ENCODE peak calls at places on chromosomes 4 and X, in four cellular contexts. Z is HepG2, C is A549, I is HCT116. J is an unnamed sample.

GRCh38 chr4:53477038-53477565 is 99.7 kb downstream of the FIP1L1 start:
- DNase-seq in C (no peak), Z (peak), I (no peak), J (no peak)

GRCh38 chrX:46125139-46125538 is 420.1 kb downstream of the ZNF674 start:
- DNase-seq in I (no peak), Z (no peak), C (no peak), J (no peak)

GRCh38 chrX:80807606-80808159 is 2.0 kb downstream of the BRWD3 start:
- DNase-seq in I (no peak), C (peak), Z (no peak), J (peak)

GRCh38 chrX:54358424-54359211 is 772 bp upstream of the WNK3 start:
- DNase-seq in C (no peak), Z (no peak), I (no peak), J (peak)

GRCh38 chrX:42149786-42150185 is 226.4 kb upstream of the CASK start:
- DNase-seq in Z (no peak), I (no peak), C (no peak), J (no peak)

GRCh38 chrX:14903891-14904290 is 30.7 kb downstream of the MOSPD2 start:
- DNase-seq in I (no peak), C (no peak), Z (no peak), J (no peak)

GRCh38 chrX:40476958-40477357 is 103.8 kb upstream of the ATP6AP2 start:
- DNase-seq in I (no peak), Z (no peak), C (no peak), J (no peak)

GRCh38 chr4:125321709-125322362 is 7.1 kb downstream of the FAT4 start:
- DNase-seq in Z (no peak), I (no peak), C (no peak), J (no peak)

GRCh38 chrX:2848806-2849420 is 20.2 kb downstream of the GYG2 start:
- DNase-seq in I (no peak), C (no peak), Z (peak), J (no peak)

GRCh38 chr4:174775366-174775765 is 53.7 kb downstream of the GLRA3 start:
- DNase-seq in Z (no peak), C (no peak), I (no peak), J (no peak)

GRCh38 chr4:8078109-8078494 is 80.5 kb downstream of the ABLIM2 start:
- DNase-seq in C (no peak), Z (no peak), I (no peak), J (no peak)
- H3K4me3 ChIP-seq in C (no peak), Z (no peak), I (no peak), J (no peak)

GRCh38 chrX:153935326-153935851 is 552 bp upstream of the NAA10 start:
- DNase-seq in C (no peak), I (no peak), Z (no peak), J (no peak)

GRCh38 chrX:153932220-153932915 is 2.5 kb downstream of the NAA10 start:
- DNase-seq in Z (no peak), C (no peak), I (no peak), J (no peak)

GRCh38 chrX:153937056-153937455 is 2.2 kb upstream of the NAA10 start:
- DNase-seq in C (no peak), Z (no peak), I (no peak), J (no peak)

GRCh38 chrX:153933751-153934472 is 925 bp downstream of the NAA10 start:
- DNase-seq in C (no peak), I (no peak), Z (no peak), J (no peak)

DNA sequence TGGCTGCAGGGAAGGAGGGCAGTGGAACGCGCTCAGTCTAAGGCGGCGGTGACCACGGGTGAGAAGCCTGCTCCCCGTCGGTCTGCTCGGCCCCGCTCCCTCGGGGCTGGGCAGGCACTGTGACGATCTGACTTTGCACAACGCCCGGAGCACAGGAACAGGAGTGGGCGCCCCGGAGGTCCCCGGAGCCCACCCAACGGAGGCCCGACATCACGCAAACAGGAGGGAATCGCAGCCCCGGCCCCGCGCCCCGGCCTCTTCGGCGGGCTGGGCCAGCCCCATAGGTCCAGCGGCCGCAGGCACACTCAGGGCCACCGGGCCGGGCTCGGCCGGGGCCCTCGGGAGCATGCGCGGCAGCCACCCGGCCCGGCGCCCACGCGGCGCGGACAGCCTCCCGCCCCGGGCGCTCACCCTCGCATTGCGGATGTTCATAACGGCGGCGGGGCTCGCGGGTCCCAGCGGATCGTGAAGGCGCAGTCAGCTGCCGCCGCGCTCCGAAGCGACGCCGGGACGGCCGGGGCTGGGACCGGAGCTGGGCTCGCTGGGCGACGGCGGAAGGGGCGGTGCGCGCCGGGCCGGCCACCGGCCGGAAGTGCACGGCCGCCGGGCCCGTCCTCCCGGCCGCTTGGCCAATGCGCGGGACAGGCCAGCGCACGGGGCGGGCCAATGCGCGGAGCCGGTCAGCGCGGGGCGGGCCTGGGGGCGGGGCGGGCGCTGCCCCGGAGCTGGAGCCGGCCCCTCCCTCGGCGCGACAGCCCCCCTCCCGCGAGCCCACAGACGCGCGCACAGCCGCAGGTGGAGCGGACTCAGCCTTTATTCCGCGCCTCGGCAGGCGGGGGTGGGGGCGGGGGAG is at the start of gene NAA10:
- DNase-seq in Z (peak), C (peak), I (no peak), J (peak)
- TF ChIP-seq REST in Z (no peak), C (no peak), I (no peak), J (no peak)

DNA sequence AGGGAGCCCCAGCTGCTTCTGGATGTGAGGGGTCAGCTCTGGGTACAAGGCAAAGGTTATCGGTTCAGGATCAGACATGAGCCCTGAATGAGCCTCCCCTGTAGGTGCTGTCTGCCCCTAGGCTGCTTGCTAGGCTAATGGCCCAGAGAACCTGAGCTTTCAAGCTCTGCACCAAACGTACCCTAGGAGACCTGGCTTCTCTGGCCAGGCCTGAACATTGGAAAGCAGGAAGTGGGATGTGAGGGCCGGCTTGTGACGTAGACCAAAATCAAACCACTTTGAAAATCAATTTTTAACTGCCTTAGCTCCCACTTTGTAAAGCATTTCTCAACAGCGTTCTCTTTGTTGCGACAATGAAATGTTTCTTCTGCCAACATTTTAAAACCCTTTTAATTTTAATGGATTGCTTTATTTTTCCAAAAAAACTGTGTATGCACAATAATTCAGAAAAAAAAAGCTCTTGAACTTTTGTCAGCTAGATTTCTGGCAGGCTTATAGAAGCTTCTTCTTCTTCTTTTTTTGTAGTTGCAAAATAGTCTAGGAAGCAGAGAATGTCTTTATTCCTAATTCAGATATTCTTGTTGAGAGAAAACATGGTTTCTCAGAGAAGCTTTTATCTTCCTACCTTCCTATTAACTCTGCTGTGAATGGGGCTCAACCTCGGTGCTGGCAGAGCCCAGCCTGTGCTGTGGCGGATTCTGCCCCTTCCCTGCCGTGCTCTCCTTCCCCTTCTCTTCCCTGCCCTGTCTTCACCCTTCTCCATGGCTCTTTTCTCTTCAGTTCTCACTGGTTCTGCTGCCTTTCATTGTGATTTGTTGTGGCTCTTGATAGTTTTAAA is 145.2 kb upstream of the SFRP2 start:
- DNase-seq in C (no peak), I (no peak), Z (no peak), J (no peak)
- H3K4me3 ChIP-seq in C (no peak), I (no peak), Z (no peak), J (no peak)

DNA sequence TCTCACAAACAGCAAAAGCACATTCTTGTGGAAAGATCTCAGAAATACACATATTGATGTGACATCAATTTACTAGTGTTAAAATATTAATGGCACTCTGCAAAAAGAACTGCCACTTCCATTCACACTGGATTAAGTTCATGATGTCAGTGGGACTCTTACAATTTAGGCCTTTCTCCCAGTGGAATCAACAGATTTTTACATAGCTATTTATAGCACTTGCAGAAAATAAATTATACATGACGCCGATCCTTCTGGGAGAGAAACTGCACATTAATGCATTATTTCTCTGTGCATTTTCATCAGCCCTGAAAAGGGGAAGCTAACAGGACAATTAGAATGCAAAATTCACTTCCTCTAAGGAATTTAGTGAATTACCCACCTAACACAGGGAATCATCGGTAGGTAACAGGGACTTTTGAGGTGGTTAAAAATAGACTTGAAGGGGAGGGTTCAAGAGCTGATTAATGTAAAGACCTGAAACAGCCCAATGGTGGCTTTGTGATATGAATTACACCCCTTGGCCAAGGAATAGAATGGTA is 15.7 kb downstream of the LGI2 start:
- DNase-seq in Z (no peak), I (no peak), C (no peak), J (no peak)
- TF ChIP-seq REST in Z (no peak), I (no peak), C (no peak), J (no peak)

GRCh38 chr4:8270912-8271815 is 1.6 kb downstream of the HTRA3 start:
- DNase-seq in I (no peak), C (no peak), Z (no peak), J (no peak)

GRCh38 chr4:8268901-8269534 is 536 bp upstream of the HTRA3 start:
- DNase-seq in C (no peak), I (no peak), Z (no peak), J (no peak)

GRCh38 chr4:8269535-8270417 is at the start of gene HTRA3:
- DNase-seq in Z (no peak), I (no peak), C (no peak), J (no peak)

GRCh38 chr4:8271821-8272220 is 2.3 kb downstream of the HTRA3 start:
- DNase-seq in C (no peak), Z (no peak), I (no peak), J (no peak)

GRCh38 chr4:8270418-8270771 is 841 bp downstream of the HTRA3 start:
- DNase-seq in C (no peak), Z (no peak), I (no peak), J (no peak)
- H3K4me3 ChIP-seq in C (peak), Z (no peak), I (no peak), J (no peak)

DNA sequence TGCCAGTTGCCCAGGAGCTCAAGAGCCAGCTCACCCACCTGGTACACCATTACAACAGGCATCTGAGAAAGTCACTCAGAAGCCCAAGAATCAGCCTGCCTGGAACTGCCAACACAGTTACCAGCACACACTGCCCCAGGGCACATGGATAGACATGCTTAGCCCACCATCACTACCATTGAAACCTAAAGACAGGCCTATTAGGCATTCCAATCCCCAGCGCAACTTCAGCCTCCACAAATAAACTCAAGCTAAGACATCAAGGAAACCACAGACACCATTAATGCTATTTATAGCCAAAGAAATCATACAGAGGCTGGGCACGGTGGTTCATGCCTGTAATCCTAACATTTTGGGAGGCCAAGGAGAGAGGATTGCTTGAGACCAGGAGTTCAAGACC is 42.3 kb downstream of the ATRX start:
- DNase-seq in C (no peak), Z (no peak), I (no peak), J (no peak)
- TF ChIP-seq REST in C (no peak), Z (no peak), I (no peak), J (no peak)

GRCh38 chr4:165381821-165382373 is 3.1 kb downstream of the CPE start:
- DNase-seq in C (no peak), Z (no peak), I (no peak), J (no peak)
- H3K4me3 ChIP-seq in C (no peak), Z (peak), I (no peak), J (no peak)

GRCh38 chrX:111254896-111255693 is 15.2 kb downstream of the CAPN6 start:
- DNase-seq in Z (no peak), C (no peak), I (no peak), J (no peak)
- TF ChIP-seq REST in Z (no peak), C (no peak), I (no peak), J (no peak)

GRCh38 chr4:9983211-9983610 is 38.1 kb downstream of the SLC2A9 start:
- DNase-seq in C (no peak), Z (no peak), I (no peak), J (no peak)

GRCh38 chr4:9980898-9981297 is 40.4 kb downstream of the SLC2A9 start:
- DNase-seq in C (no peak), Z (no peak), I (no peak), J (no peak)

GRCh38 chr4:9987749-9988346 is 33.4 kb downstream of the SLC2A9 start:
- DNase-seq in C (no peak), Z (no peak), I (no peak), J (no peak)

GRCh38 chr4:9988349-9988748 is 32.9 kb downstream of the SLC2A9 start:
- DNase-seq in Z (no peak), I (no peak), C (no peak), J (no peak)

DNA sequence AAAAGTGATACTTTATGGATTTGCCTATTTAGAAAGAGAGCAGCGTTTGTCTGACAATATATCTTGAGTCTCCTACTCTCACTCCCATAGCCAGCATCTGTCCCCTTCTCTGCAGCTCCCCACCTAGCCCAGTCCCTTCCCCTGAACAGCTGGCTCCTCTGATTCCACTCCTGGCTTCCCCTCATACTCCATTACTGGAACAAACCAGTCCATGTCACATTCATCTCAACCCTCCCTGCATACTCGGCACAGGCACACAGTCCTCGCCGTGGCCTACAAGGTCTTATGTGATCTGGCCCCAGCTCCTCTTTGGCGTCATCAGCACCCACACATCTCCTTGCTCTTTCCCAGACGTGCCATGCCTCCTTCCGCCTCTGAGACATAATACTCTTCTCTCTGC is 36.7 kb downstream of the SLC2A9 start:
- DNase-seq in I (no peak), C (no peak), Z (no peak), J (no peak)
- H3K4me3 ChIP-seq in I (no peak), C (no peak), Z (no peak), J (no peak)